ENCODE peak calls at places on chromosome 12, in nine cellular contexts. One of them, this sample, is unnamed. For H3K4me1, the result is how much of the 10 kb centered on the place peaks cover.

GRCh38 chr12:106418970-106419369 is 61.4 kb downstream of the POLR3B start:
- DNase-seq in HCT116: no peak
- DNase-seq in heart left ventricle: no peak
- DNase-seq in A549: no peak
- DNase-seq in IMR-90: no peak
- DNase-seq in cardiac muscle cell: no peak
- DNase-seq in upper lobe of right lung: no peak
- DNase-seq in psoas muscle: no peak
- DNase-seq in Panc1: no peak
- DNase-seq in this sample: no peak

GRCh38 chr12:109458771-109459208 is 18.3 kb downstream of the KCTD10 start:
- DNase-seq in HCT116: no peak
- DNase-seq in heart left ventricle: no peak
- DNase-seq in A549: no peak
- DNase-seq in IMR-90: peak
- DNase-seq in cardiac muscle cell: peak
- DNase-seq in upper lobe of right lung: no peak
- DNase-seq in psoas muscle: no peak
- DNase-seq in Panc1: no peak
- DNase-seq in this sample: no peak

GRCh38 chr12:131911251-131911650 is 16.8 kb downstream of the ULK1 start:
- DNase-seq in HCT116: no peak
- DNase-seq in heart left ventricle: no peak
- DNase-seq in A549: no peak
- DNase-seq in IMR-90: no peak
- DNase-seq in cardiac muscle cell: no peak
- DNase-seq in upper lobe of right lung: no peak
- DNase-seq in psoas muscle: no peak
- DNase-seq in Panc1: no peak
- DNase-seq in this sample: no peak

GRCh38 chr12:54075974-54076373 is 22.3 kb downstream of the HOXC4 start:
- DNase-seq in HCT116: no peak
- DNase-seq in heart left ventricle: no peak
- DNase-seq in A549: no peak
- DNase-seq in IMR-90: no peak
- DNase-seq in cardiac muscle cell: no peak
- DNase-seq in upper lobe of right lung: no peak
- DNase-seq in psoas muscle: no peak
- DNase-seq in Panc1: no peak
- DNase-seq in this sample: no peak

GRCh38 chr12:68641138-68641537 is 30.4 kb downstream of the RAP1B start:
- DNase-seq in HCT116: no peak
- DNase-seq in heart left ventricle: no peak
- DNase-seq in A549: no peak
- DNase-seq in IMR-90: no peak
- DNase-seq in cardiac muscle cell: no peak
- DNase-seq in upper lobe of right lung: no peak
- DNase-seq in psoas muscle: no peak
- DNase-seq in Panc1: no peak
- DNase-seq in this sample: no peak

GRCh38 chr12:115338566-115339294 is 654.8 kb upstream of the TBX3 start:
- DNase-seq in HCT116: no peak
- DNase-seq in heart left ventricle: no peak
- DNase-seq in A549: no peak
- DNase-seq in IMR-90: no peak
- DNase-seq in cardiac muscle cell: no peak
- DNase-seq in upper lobe of right lung: no peak
- DNase-seq in psoas muscle: no peak
- DNase-seq in Panc1: no peak
- DNase-seq in this sample: no peak

GRCh38 chr12:93793983-93794382 is 116.8 kb downstream of the CRADD start:
- DNase-seq in HCT116: no peak
- DNase-seq in heart left ventricle: no peak
- DNase-seq in A549: no peak
- DNase-seq in IMR-90: peak
- DNase-seq in cardiac muscle cell: peak
- DNase-seq in upper lobe of right lung: no peak
- DNase-seq in psoas muscle: no peak
- DNase-seq in Panc1: no peak
- DNase-seq in this sample: no peak

GRCh38 chr12:76757694-76758093 is 6.2 kb upstream of the ZDHHC17 start:
- DNase-seq in HCT116: no peak
- DNase-seq in heart left ventricle: no peak
- DNase-seq in A549: no peak
- DNase-seq in IMR-90: peak
- DNase-seq in cardiac muscle cell: no peak
- DNase-seq in upper lobe of right lung: no peak
- DNase-seq in psoas muscle: no peak
- DNase-seq in Panc1: no peak
- DNase-seq in this sample: no peak

GRCh38 chr12:70983692-70984091 is 63.2 kb upstream of the PTPRR start:
- DNase-seq in HCT116: no peak
- DNase-seq in heart left ventricle: no peak
- DNase-seq in A549: no peak
- DNase-seq in IMR-90: no peak
- DNase-seq in cardiac muscle cell: peak
- DNase-seq in upper lobe of right lung: no peak
- DNase-seq in psoas muscle: no peak
- DNase-seq in Panc1: no peak
- DNase-seq in this sample: no peak

GRCh38 chr12:110180591-110181005 is 56.4 kb downstream of the IFT81 start:
- DNase-seq in HCT116: no peak
- DNase-seq in heart left ventricle: no peak
- DNase-seq in A549: no peak
- DNase-seq in IMR-90: peak
- DNase-seq in cardiac muscle cell: peak
- DNase-seq in upper lobe of right lung: no peak
- DNase-seq in psoas muscle: no peak
- DNase-seq in Panc1: no peak
- DNase-seq in this sample: no peak

GRCh38 chr12:111024205-111024794 is 103.9 kb upstream of the MYL2 start:
- DNase-seq in HCT116: peak
- DNase-seq in heart left ventricle: peak
- DNase-seq in A549: peak
- DNase-seq in IMR-90: peak
- DNase-seq in cardiac muscle cell: peak
- DNase-seq in upper lobe of right lung: peak
- DNase-seq in psoas muscle: peak
- DNase-seq in Panc1: no peak
- DNase-seq in this sample: no peak

GRCh38 chr12:64193045-64193444 is 29.1 kb downstream of the KICS2 start:
- DNase-seq in HCT116: no peak
- DNase-seq in heart left ventricle: no peak
- DNase-seq in A549: no peak
- DNase-seq in IMR-90: no peak
- DNase-seq in cardiac muscle cell: no peak
- DNase-seq in upper lobe of right lung: no peak
- DNase-seq in psoas muscle: no peak
- DNase-seq in Panc1: no peak
- DNase-seq in this sample: no peak

GRCh38 chr12:25883026-25883928 is 75.2 kb upstream of the RASSF8 start:
- DNase-seq in HCT116: no peak
- DNase-seq in heart left ventricle: no peak
- DNase-seq in A549: no peak
- DNase-seq in IMR-90: no peak
- DNase-seq in cardiac muscle cell: no peak
- DNase-seq in upper lobe of right lung: no peak
- DNase-seq in psoas muscle: no peak
- DNase-seq in Panc1: no peak
- DNase-seq in this sample: no peak

GRCh38 chr12:95481888-95482287 is 7.9 kb downstream of the METAP2 start:
- DNase-seq in HCT116: no peak
- DNase-seq in heart left ventricle: no peak
- DNase-seq in A549: no peak
- DNase-seq in IMR-90: no peak
- DNase-seq in cardiac muscle cell: no peak
- DNase-seq in upper lobe of right lung: no peak
- DNase-seq in psoas muscle: no peak
- DNase-seq in Panc1: no peak
- DNase-seq in this sample: no peak
- H3K4me1 ChIP-seq in HCT116: under half
- H3K4me1 ChIP-seq in heart left ventricle: under half
- H3K4me1 ChIP-seq in A549: under half
- H3K4me1 ChIP-seq in IMR-90: under half
- H3K4me1 ChIP-seq in cardiac muscle cell: under half
- H3K4me1 ChIP-seq in upper lobe of right lung: under half
- H3K4me1 ChIP-seq in psoas muscle: under half
- H3K4me1 ChIP-seq in Panc1: under half
- H3K4me1 ChIP-seq in this sample: under half

GRCh38 chr12:1574863-1575254 is 19.5 kb downstream of the FBXL14 start:
- DNase-seq in HCT116: no peak
- DNase-seq in heart left ventricle: no peak
- DNase-seq in A549: no peak
- DNase-seq in IMR-90: no peak
- DNase-seq in cardiac muscle cell: no peak
- DNase-seq in upper lobe of right lung: no peak
- DNase-seq in psoas muscle: no peak
- DNase-seq in Panc1: no peak
- DNase-seq in this sample: no peak

GRCh38 chr12:1575287-1575798 is 19.0 kb downstream of the FBXL14 start:
- DNase-seq in HCT116: no peak
- DNase-seq in heart left ventricle: no peak
- DNase-seq in A549: no peak
- DNase-seq in IMR-90: no peak
- DNase-seq in cardiac muscle cell: peak
- DNase-seq in upper lobe of right lung: no peak
- DNase-seq in psoas muscle: no peak
- DNase-seq in Panc1: no peak
- DNase-seq in this sample: no peak

GRCh38 chr12:1576410-1577240 is 17.8 kb downstream of the FBXL14 start:
- DNase-seq in HCT116: no peak
- DNase-seq in heart left ventricle: peak
- DNase-seq in A549: no peak
- DNase-seq in IMR-90: peak
- DNase-seq in cardiac muscle cell: peak
- DNase-seq in upper lobe of right lung: no peak
- DNase-seq in psoas muscle: no peak
- DNase-seq in Panc1: no peak
- DNase-seq in this sample: peak

GRCh38 chr12:1573960-1574862 is 20.2 kb downstream of the FBXL14 start:
- DNase-seq in HCT116: no peak
- DNase-seq in heart left ventricle: no peak
- DNase-seq in A549: no peak
- DNase-seq in IMR-90: no peak
- DNase-seq in cardiac muscle cell: no peak
- DNase-seq in upper lobe of right lung: no peak
- DNase-seq in psoas muscle: no peak
- DNase-seq in Panc1: no peak
- DNase-seq in this sample: no peak

DNA sequence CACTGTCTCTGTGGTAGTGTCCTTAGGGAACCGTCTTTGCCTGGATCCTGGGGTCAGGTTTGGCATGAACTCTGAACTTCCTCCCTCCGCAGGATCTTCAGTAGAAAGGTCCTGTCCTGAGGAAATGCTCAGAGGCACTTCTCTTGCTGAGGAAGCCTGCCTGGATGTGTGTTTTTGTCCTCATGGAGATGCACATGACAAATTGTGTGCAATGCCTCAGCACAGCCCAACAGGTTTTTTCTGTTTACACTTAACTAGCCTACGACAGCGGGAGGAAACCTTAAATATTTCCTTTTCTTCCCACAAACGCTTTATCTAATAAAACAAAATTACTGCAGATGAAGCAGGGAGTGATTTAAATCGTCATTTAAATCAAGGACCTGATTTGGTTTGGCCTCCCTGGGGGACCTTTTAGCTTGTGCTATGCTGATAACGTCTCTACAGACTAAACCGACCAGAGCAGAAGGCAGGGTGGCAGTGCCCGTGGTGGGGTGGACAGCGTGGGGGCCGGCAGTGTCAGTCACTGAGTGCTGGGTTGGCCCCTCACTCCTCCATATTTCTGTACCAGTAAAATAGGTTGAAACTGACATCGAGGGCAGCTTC is 18.5 kb downstream of the FBXL14 start:
- DNase-seq in HCT116: no peak
- DNase-seq in heart left ventricle: no peak
- DNase-seq in A549: no peak
- DNase-seq in IMR-90: peak
- DNase-seq in cardiac muscle cell: peak
- DNase-seq in upper lobe of right lung: no peak
- DNase-seq in psoas muscle: no peak
- DNase-seq in Panc1: no peak
- DNase-seq in this sample: no peak
- H3K4me3 ChIP-seq in HCT116: no peak
- H3K4me3 ChIP-seq in heart left ventricle: peak
- H3K4me3 ChIP-seq in A549: no peak
- H3K4me3 ChIP-seq in IMR-90: peak
- H3K4me3 ChIP-seq in cardiac muscle cell: no peak
- H3K4me3 ChIP-seq in upper lobe of right lung: peak
- H3K4me3 ChIP-seq in psoas muscle: no peak
- H3K4me3 ChIP-seq in Panc1: peak
- H3K4me3 ChIP-seq in this sample: peak

GRCh38 chr12:100404769-100405407 is 48.0 kb downstream of the SLC17A8 start:
- DNase-seq in HCT116: peak
- DNase-seq in heart left ventricle: no peak
- DNase-seq in A549: no peak
- DNase-seq in IMR-90: peak
- DNase-seq in cardiac muscle cell: peak
- DNase-seq in upper lobe of right lung: no peak
- DNase-seq in psoas muscle: no peak
- DNase-seq in Panc1: peak
- DNase-seq in this sample: no peak
- TF ChIP-seq CTCF in HCT116: peak
- TF ChIP-seq CTCF in heart left ventricle: peak
- TF ChIP-seq CTCF in A549: peak
- TF ChIP-seq CTCF in IMR-90: peak
- TF ChIP-seq CTCF in cardiac muscle cell: peak
- TF ChIP-seq CTCF in upper lobe of right lung: peak
- TF ChIP-seq CTCF in psoas muscle: peak
- TF ChIP-seq CTCF in Panc1: peak
- TF ChIP-seq CTCF in this sample: no peak

GRCh38 chr12:65653321-65653720 is 171.0 kb upstream of the HMGA2 start:
- DNase-seq in HCT116: no peak
- DNase-seq in heart left ventricle: no peak
- DNase-seq in A549: no peak
- DNase-seq in IMR-90: no peak
- DNase-seq in cardiac muscle cell: no peak
- DNase-seq in upper lobe of right lung: no peak
- DNase-seq in psoas muscle: no peak
- DNase-seq in Panc1: no peak
- DNase-seq in this sample: no peak

GRCh38 chr12:65655074-65655493 is 169.2 kb upstream of the HMGA2 start:
- DNase-seq in HCT116: no peak
- DNase-seq in heart left ventricle: no peak
- DNase-seq in A549: no peak
- DNase-seq in IMR-90: peak
- DNase-seq in cardiac muscle cell: peak
- DNase-seq in upper lobe of right lung: no peak
- DNase-seq in psoas muscle: no peak
- DNase-seq in Panc1: no peak
- DNase-seq in this sample: no peak

GRCh38 chr12:65656904-65657351 is 167.4 kb upstream of the HMGA2 start:
- DNase-seq in HCT116: peak
- DNase-seq in heart left ventricle: no peak
- DNase-seq in A549: peak
- DNase-seq in IMR-90: peak
- DNase-seq in cardiac muscle cell: peak
- DNase-seq in upper lobe of right lung: no peak
- DNase-seq in psoas muscle: no peak
- DNase-seq in Panc1: peak
- DNase-seq in this sample: no peak

GRCh38 chr12:65656156-65656885 is 168.0 kb upstream of the HMGA2 start:
- DNase-seq in HCT116: no peak
- DNase-seq in heart left ventricle: no peak
- DNase-seq in A549: no peak
- DNase-seq in IMR-90: no peak
- DNase-seq in cardiac muscle cell: no peak
- DNase-seq in upper lobe of right lung: no peak
- DNase-seq in psoas muscle: no peak
- DNase-seq in Panc1: no peak
- DNase-seq in this sample: no peak

GRCh38 chr12:65654230-65654629 is 170.1 kb upstream of the HMGA2 start:
- DNase-seq in HCT116: no peak
- DNase-seq in heart left ventricle: no peak
- DNase-seq in A549: no peak
- DNase-seq in IMR-90: no peak
- DNase-seq in cardiac muscle cell: no peak
- DNase-seq in upper lobe of right lung: no peak
- DNase-seq in psoas muscle: no peak
- DNase-seq in Panc1: no peak
- DNase-seq in this sample: no peak
- H3K4me1 ChIP-seq in HCT116: half or more
- H3K4me1 ChIP-seq in heart left ventricle: under half
- H3K4me1 ChIP-seq in A549: under half
- H3K4me1 ChIP-seq in IMR-90: under half
- H3K4me1 ChIP-seq in cardiac muscle cell: under half
- H3K4me1 ChIP-seq in upper lobe of right lung: under half
- H3K4me1 ChIP-seq in psoas muscle: under half
- H3K4me1 ChIP-seq in Panc1: under half
- H3K4me1 ChIP-seq in this sample: under half

This sample was measured in tibial artery.